ENCODE peak calls at places on chromosomes 1 and 21, in eight cellular contexts. L is CD8-positive, alpha-beta T cell; R is uterus; G is tibial nerve; V is astrocyte of the spinal cord; C is coronary artery; Q is cardiac muscle cell; M is A549. P is an unnamed sample.

GRCh38 chr1:64936958-64937357 is 29.4 kb downstream of the JAK1 start:
- DNase-seq in L (no peak), R (no peak), G (no peak), V (no peak), C (no peak), Q (peak), M (no peak), P (no peak)

GRCh38 chr1:84272401-84272800 is 29.1 kb upstream of the SAMD13 start:
- DNase-seq in L (no peak), R (no peak), G (no peak), V (no peak), C (no peak), Q (no peak), M (no peak), P (peak)

GRCh38 chr1:185441608-185442007 is 124.6 kb upstream of the IVNS1ABP start:
- DNase-seq in L (no peak), R (no peak), G (no peak), V (peak), C (no peak), Q (peak), M (peak), P (peak)

GRCh38 chr1:206002833-206003532 is at the start of gene RAB7B:
- DNase-seq in L (no peak), R (peak), G (peak), V (peak), C (peak), Q (peak), M (peak), P (peak)

GRCh38 chr1:204649756-204650155 is 35.8 kb downstream of the LRRN2 start:
- DNase-seq in L (no peak), R (no peak), G (no peak), V (no peak), C (no peak), Q (no peak), M (no peak), P (no peak)

GRCh38 chr1:188363943-188364342 is 1535.2 kb downstream of the PLA2G4A start:
- DNase-seq in L (no peak), R (no peak), G (no peak), V (no peak), C (no peak), Q (no peak), M (no peak), P (no peak)

GRCh38 chr1:155974208-155975165 is 3.9 kb downstream of the ARHGEF2 start:
- DNase-seq in L (no peak), R (no peak), G (no peak), V (no peak), C (no peak), Q (no peak), M (no peak), P (no peak)

GRCh38 chr1:223700942-223701637 is 11.2 kb upstream of the CAPN2 start:
- DNase-seq in L (no peak), R (peak), G (no peak), V (peak), C (peak), Q (peak), M (peak), P (peak)

GRCh38 chr1:53388963-53389362 is 61.1 kb upstream of the LRP8 start:
- DNase-seq in L (no peak), R (no peak), G (no peak), V (no peak), C (no peak), Q (no peak), M (no peak), P (no peak)

GRCh38 chr1:94334156-94334555 is 84.0 kb upstream of the ABCD3 start:
- DNase-seq in L (no peak), R (no peak), G (no peak), V (peak), C (no peak), Q (peak), M (no peak), P (no peak)

GRCh38 chr1:111516008-111516535 is 12.6 kb upstream of the ADORA3 start:
- DNase-seq in L (peak), R (peak), G (no peak), V (peak), C (peak), Q (peak), M (no peak), P (peak)

GRCh38 chr21:17462276-17462981 is 50.4 kb upstream of the CXADR start:
- DNase-seq in L (no peak), R (no peak), G (no peak), V (peak), C (no peak), Q (no peak), M (peak), P (peak)

GRCh38 chr1:239283229-239283628 is 103.1 kb upstream of the CHRM3 start:
- DNase-seq in L (no peak), R (no peak), G (no peak), V (no peak), C (no peak), Q (no peak), M (no peak), P (no peak)

GRCh38 chr1:155319536-155319935 is 1.2 kb upstream of the RUSC1 start:
- DNase-seq in L (no peak), R (no peak), G (no peak), V (no peak), C (no peak), Q (no peak), M (no peak), P (no peak)

GRCh38 chr21:18245493-18245967 is 897 bp downstream of the CHODL start:
- DNase-seq in L (no peak), R (no peak), G (no peak), V (peak), C (no peak), Q (no peak), M (no peak), P (no peak)

GRCh38 chr1:41913025-41913424 is 5.7 kb downstream of the HIVEP3 start:
- DNase-seq in L (no peak), R (no peak), G (no peak), V (no peak), C (no peak), Q (no peak), M (no peak), P (no peak)

DNA sequence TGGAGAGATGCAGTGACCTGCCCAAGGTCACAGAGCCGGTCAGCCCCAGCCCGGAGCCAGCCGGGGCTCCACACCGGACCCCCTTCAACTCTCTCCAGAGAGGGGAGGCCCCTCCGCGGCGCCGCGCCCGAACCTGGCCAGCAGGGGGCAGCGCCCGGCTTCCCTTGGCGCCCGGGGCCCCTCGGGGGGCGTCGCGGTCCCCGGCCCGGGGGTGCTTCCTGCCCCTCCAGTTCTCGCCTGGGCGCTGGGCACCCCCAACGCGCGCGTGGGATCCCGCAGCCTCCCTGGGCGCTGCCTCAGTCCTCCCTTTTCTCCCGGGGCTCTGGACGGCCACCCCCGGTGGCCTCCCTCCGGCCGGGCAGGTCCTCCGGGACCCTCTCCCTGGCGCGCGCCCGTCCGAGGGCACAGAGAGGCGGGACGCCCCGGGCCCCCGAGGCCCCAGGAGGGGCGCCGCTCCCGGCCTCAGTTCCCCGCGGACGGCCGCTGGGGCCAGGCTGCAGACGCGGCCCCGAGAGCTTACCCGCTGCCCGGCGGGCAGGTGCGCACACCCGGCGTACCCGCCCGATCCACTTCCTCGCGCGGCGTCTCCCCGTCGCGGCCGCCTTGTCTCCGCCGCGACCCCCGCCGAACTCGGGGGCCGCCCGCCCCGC is 406 bp downstream of the HTR1D start:
- DNase-seq in L (peak), R (no peak), G (no peak), V (no peak), C (no peak), Q (no peak), M (no peak), P (no peak)
- H3K4me3 ChIP-seq in L (peak), R (peak), G (peak), V (peak), C (peak), Q (peak), M (peak), P (peak)

GRCh38 chr1:43531906-43532584 is 1.4 kb downstream of the PTPRF start:
- DNase-seq in L (no peak), R (no peak), G (no peak), V (no peak), C (no peak), Q (no peak), M (no peak), P (no peak)

GRCh38 chr1:43532716-43533115 is 2.0 kb downstream of the PTPRF start:
- DNase-seq in L (no peak), R (no peak), G (no peak), V (no peak), C (no peak), Q (no peak), M (no peak), P (no peak)

GRCh38 chr1:43531453-43531905 is 796 bp downstream of the PTPRF start:
- DNase-seq in L (no peak), R (no peak), G (no peak), V (no peak), C (no peak), Q (peak), M (peak), P (no peak)

GRCh38 chr1:43534256-43534655 is 3.6 kb downstream of the PTPRF start:
- DNase-seq in L (no peak), R (no peak), G (no peak), V (no peak), C (no peak), Q (no peak), M (no peak), P (no peak)

DNA sequence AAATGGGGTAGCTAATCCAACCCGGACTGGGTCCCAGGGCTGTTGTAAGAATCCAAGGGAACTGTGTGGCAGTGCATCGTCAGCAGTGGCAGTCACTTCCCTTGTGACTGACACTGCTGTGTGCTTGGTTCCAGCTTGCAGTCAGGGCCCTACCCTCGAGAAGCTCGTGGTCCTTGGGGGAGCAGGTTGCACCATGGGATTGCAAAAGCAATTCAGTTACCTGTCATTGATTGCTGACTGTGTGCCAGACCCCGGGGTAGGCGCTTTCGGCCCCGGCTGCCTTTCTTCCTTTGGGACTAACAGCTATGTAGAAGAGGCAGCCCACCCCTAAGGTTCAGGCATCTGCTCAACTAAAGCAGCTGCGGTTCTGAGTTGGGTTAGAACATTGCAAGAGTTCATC is 2.9 kb downstream of the PTPRF start:
- DNase-seq in L (no peak), R (no peak), G (no peak), V (no peak), C (no peak), Q (no peak), M (no peak), P (no peak)
- H3K4me3 ChIP-seq in L (no peak), R (no peak), G (no peak), V (no peak), C (no peak), Q (no peak), M (no peak), P (no peak)

DNA sequence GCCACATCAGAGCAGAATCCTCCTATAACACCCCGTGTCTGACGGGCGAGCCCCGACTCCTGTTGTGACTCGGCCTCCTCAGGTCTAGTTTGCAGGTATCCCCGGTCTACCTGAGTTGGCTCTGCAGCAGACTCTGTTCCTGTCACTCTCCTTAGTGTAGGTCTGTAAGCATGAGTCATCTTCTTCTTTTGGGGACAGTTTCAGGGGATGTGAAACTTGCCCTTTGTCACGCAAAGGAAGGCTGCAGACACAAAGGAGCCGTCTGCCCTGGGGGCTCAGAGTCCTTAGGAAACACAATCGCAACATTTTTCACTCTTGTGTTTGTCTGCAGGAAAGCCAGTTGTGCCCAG is 183.2 kb downstream of the RUNX1 start:
- DNase-seq in L (no peak), R (no peak), G (no peak), V (no peak), C (no peak), Q (no peak), M (no peak), P (no peak)
- H3K4me3 ChIP-seq in L (no peak), R (no peak), G (no peak), V (no peak), C (no peak), Q (no peak), M (no peak), P (no peak)

GRCh38 chr1:215958836-215959235 is 391.7 kb downstream of the KCTD3 start:
- DNase-seq in L (no peak), R (no peak), G (no peak), V (no peak), C (no peak), Q (no peak), M (no peak), P (no peak)

GRCh38 chr1:215957692-215958091 is 390.6 kb downstream of the KCTD3 start:
- DNase-seq in L (no peak), R (no peak), G (no peak), V (peak), C (no peak), Q (peak), M (no peak), P (no peak)
- H3K4me3 ChIP-seq in L (no peak), R (no peak), G (no peak), V (no peak), C (no peak), Q (no peak), M (no peak), P (no peak)

GRCh38 chr1:8193840-8194406 is 124.0 kb upstream of the SLC45A1 start:
- DNase-seq in L (no peak), R (no peak), G (no peak), V (no peak), C (no peak), Q (no peak), M (no peak), P (no peak)

GRCh38 chr1:8194481-8195227 is 123.3 kb upstream of the SLC45A1 start:
- DNase-seq in L (no peak), R (no peak), G (no peak), V (peak), C (no peak), Q (no peak), M (peak), P (peak)

GRCh38 chr1:8191474-8191873 is 126.4 kb upstream of the SLC45A1 start:
- DNase-seq in L (no peak), R (no peak), G (no peak), V (no peak), C (no peak), Q (no peak), M (no peak), P (no peak)

GRCh38 chr1:8185400-8185799 is 132.5 kb upstream of the SLC45A1 start:
- DNase-seq in L (no peak), R (no peak), G (no peak), V (no peak), C (no peak), Q (no peak), M (no peak), P (no peak)

GRCh38 chr1:8189931-8190483 is 127.9 kb upstream of the SLC45A1 start:
- DNase-seq in L (no peak), R (no peak), G (no peak), V (peak), C (no peak), Q (no peak), M (no peak), P (no peak)
- H3K4me3 ChIP-seq in L (no peak), R (no peak), G (no peak), V (no peak), C (no peak), Q (no peak), M (no peak), P (no peak)

P was measured in bronchial epithelial cell.